ENCODE peak calls at places on chromosomes 12 and 14, in eight cellular contexts. L is cardiac fibroblast; I is neural crest cell; Q is HEK293T; D is GM10248; R is activated gamma-delta T cell; A is memory B cell; P is activated CD4-positive, CD25-positive, alpha-beta regulatory T cell treated with anti-CD3 and anti-CD28 coated beads, Interleukin-2, amount 50 U/mL, for 16 hours. W is an unnamed sample.

GRCh38 chr14:23143911-23144310 is 24.9 kb upstream of the CEBPE start:
- DNase-seq in L (no peak), I (no peak), Q (no peak), D (no peak), R (no peak), A (no peak), P (no peak), W (no peak)

GRCh38 chr14:89123851-89124250 is 293.2 kb downstream of the FOXN3 start:
- DNase-seq in L (no peak), I (no peak), Q (no peak), D (peak; percentile 26), R (no peak), A (no peak), P (no peak), W (no peak)

GRCh38 chr14:75088566-75089373 is 19.3 kb downstream of the ZC2HC1C start:
- DNase-seq in L (peak; percentile 74), I (peak; percentile 61), Q (peak; percentile 59), D (peak; percentile 49), R (no peak), A (peak; percentile 34), P (peak; percentile 15), W (no peak)

GRCh38 chr14:29242755-29243340 is 476.3 kb downstream of the FOXG1 start:
- DNase-seq in L (peak; percentile 69), I (no peak), Q (no peak), D (no peak), R (no peak), A (no peak), P (no peak), W (no peak)

GRCh38 chr12:76247026-76247688 is 101.1 kb downstream of the BBS10 start:
- DNase-seq in L (peak; percentile 85), I (no peak), Q (no peak), D (no peak), R (no peak), A (no peak), P (no peak), W (no peak)

GRCh38 chr14:60968671-60969070 is 12.2 kb downstream of the TRMT5 start:
- DNase-seq in L (no peak), I (no peak), Q (no peak), D (no peak), R (no peak), A (no peak), P (no peak), W (no peak)

GRCh38 chr14:74975059-74975810 is 19.8 kb upstream of the PGF start:
- DNase-seq in L (peak; percentile 34), I (no peak), Q (no peak), D (no peak), R (no peak), A (no peak), P (no peak), W (no peak)

GRCh38 chr14:76767681-76768055 is 6.4 kb downstream of the VASH1 start:
- DNase-seq in L (no peak), I (no peak), Q (no peak), D (no peak), R (no peak), A (no peak), P (no peak), W (no peak)

GRCh38 chr12:27179399-27180214 is 64.5 kb upstream of the STK38L start:
- DNase-seq in L (peak; percentile 99), I (no peak), Q (peak; percentile 28), D (peak; percentile 59), R (no peak), A (no peak), P (no peak), W (peak; percentile 68)

GRCh38 chr12:10618338-10618987 is 5.1 kb upstream of the MAGOHB start:
- DNase-seq in L (peak; percentile 90), I (no peak), Q (no peak), D (no peak), R (no peak), A (no peak), P (no peak), W (no peak)

GRCh38 chr12:54891717-54892478 is 37.6 kb downstream of the MUCL1 start:
- DNase-seq in L (no peak), I (no peak), Q (no peak), D (no peak), R (no peak), A (no peak), P (no peak), W (no peak)

GRCh38 chr12:749871-750270 is 2.5 kb upstream of the WNK1 start:
- DNase-seq in L (no peak), I (no peak), Q (no peak), D (no peak), R (no peak), A (no peak), P (no peak), W (no peak)

GRCh38 chr14:29741909-29742401 is 185.7 kb downstream of the PRKD1 start:
- DNase-seq in L (peak; percentile 75), I (no peak), Q (no peak), D (no peak), R (no peak), A (no peak), P (no peak), W (no peak)

GRCh38 chr12:90058721-90059120 is 350.1 kb upstream of the ATP2B1 start:
- DNase-seq in L (peak; percentile 92), I (no peak), Q (no peak), D (no peak), R (no peak), A (no peak), P (no peak), W (no peak)

GRCh38 chr14:90558983-90559590 is 162.3 kb downstream of the CALM1 start:
- DNase-seq in L (no peak), I (no peak), Q (no peak), D (no peak), R (no peak), A (no peak), P (no peak), W (no peak)

GRCh38 chr12:40946612-40947194 is 241.4 kb upstream of the PDZRN4 start:
- DNase-seq in L (peak; percentile 66), I (no peak), Q (peak; percentile 10), D (peak; percentile 8), R (no peak), A (no peak), P (no peak), W (no peak)

GRCh38 chr14:100532916-100533630 is 54.1 kb downstream of the BEGAIN start:
- DNase-seq in L (peak; percentile 5), I (peak; percentile 0), Q (no peak), D (no peak), R (no peak), A (no peak), P (no peak), W (no peak)

GRCh38 chr12:3944620-3945019 is 71.4 kb upstream of the PARP11 start:
- DNase-seq in L (no peak), I (no peak), Q (no peak), D (no peak), R (no peak), A (no peak), P (no peak), W (no peak)

GRCh38 chr12:109604902-109605536 is 31.4 kb downstream of the MVK start:
- DNase-seq in L (no peak), I (no peak), Q (no peak), D (no peak), R (no peak), A (no peak), P (no peak), W (no peak)

GRCh38 chr14:94313991-94314655 is 9.0 kb downstream of the SERPINA6 start:
- DNase-seq in L (peak; percentile 43), I (no peak), Q (no peak), D (no peak), R (no peak), A (no peak), P (no peak), W (no peak)

GRCh38 chr12:104825408-104825807 is 132.7 kb downstream of the SLC41A2 start:
- DNase-seq in L (peak; percentile 58), I (no peak), Q (no peak), D (no peak), R (no peak), A (no peak), P (no peak), W (no peak)

GRCh38 chr12:118098911-118099671 is 4.7 kb downstream of the VSIG10 start:
- DNase-seq in L (no peak), I (no peak), Q (no peak), D (no peak), R (no peak), A (no peak), P (no peak), W (no peak)

GRCh38 chr12:18723752-18724151 is 14.1 kb downstream of the PLCZ1 start:
- DNase-seq in L (peak; percentile 87), I (no peak), Q (no peak), D (no peak), R (no peak), A (no peak), P (no peak), W (no peak)

GRCh38 chr14:94663965-94664704 is 51.9 kb downstream of the SERPINA3 start:
- DNase-seq in L (peak; percentile 89), I (no peak), Q (no peak), D (no peak), R (no peak), A (no peak), P (no peak), W (no peak)

GRCh38 chr12:106696071-106696470 is 78.4 kb upstream of the RIC8B start:
- DNase-seq in L (no peak), I (no peak), Q (no peak), D (no peak), R (no peak), A (no peak), P (no peak), W (no peak)

GRCh38 chr14:76844223-76844622 is 18.0 kb downstream of the LRRC74A start:
- DNase-seq in L (peak; percentile 85), I (no peak), Q (no peak), D (no peak), R (no peak), A (no peak), P (peak; percentile 6), W (peak; percentile 9)

GRCh38 chr12:104354167-104354867 is 50.8 kb downstream of the EID3 start:
- DNase-seq in L (no peak), I (no peak), Q (no peak), D (no peak), R (no peak), A (no peak), P (no peak), W (no peak)

GRCh38 chr12:42815068-42815467 is 225.5 kb upstream of the PRICKLE1 start:
- DNase-seq in L (no peak), I (no peak), Q (no peak), D (no peak), R (no peak), A (no peak), P (no peak), W (no peak)

GRCh38 chr14:62206456-62206855 is 444.2 kb downstream of the SNAPC1 start:
- DNase-seq in L (no peak), I (no peak), Q (no peak), D (no peak), R (no peak), A (no peak), P (no peak), W (no peak)

GRCh38 chr14:63563370-63564026 is 20.3 kb upstream of the PPP2R5E start:
- DNase-seq in L (peak; percentile 68), I (no peak), Q (no peak), D (no peak), R (no peak), A (no peak), P (no peak), W (no peak)

GRCh38 chr14:24513009-24513408 is 4.9 kb upstream of the CMA1 start:
- DNase-seq in L (peak; percentile 2), I (peak; percentile 6), Q (no peak), D (no peak), R (no peak), A (no peak), P (no peak), W (no peak)

GRCh38 chr14:89351364-89351957 is 65.6 kb downstream of the FOXN3 start:
- DNase-seq in L (peak; percentile 50), I (no peak), Q (no peak), D (peak; percentile 53), R (no peak), A (no peak), P (no peak), W (no peak)

GRCh38 chr12:75414671-75415070 is 23.8 kb downstream of the GLIPR1L2 start:
- DNase-seq in L (no peak), I (no peak), Q (no peak), D (no peak), R (no peak), A (no peak), P (no peak), W (no peak)

GRCh38 chr14:60642790-60643397 is 6.4 kb downstream of the SIX1 start:
- DNase-seq in L (no peak), I (no peak), Q (no peak), D (no peak), R (no peak), A (no peak), P (no peak), W (no peak)